ENCODE peak calls at places on chromosomes 1 and 21, in four cellular contexts. Z is CD8-positive, alpha-beta T cell; Q is upper lobe of right lung; U is GM20000. X is an unnamed sample.

GRCh38 chr1:63611231-63611630 is 18.0 kb downstream of the PGM1 start:
- DNase-seq in Z (no peak), Q (no peak), U (no peak), X (no peak)

GRCh38 chr21:26489781-26490180 is 83.3 kb downstream of the CYYR1 start:
- DNase-seq in Z (no peak), Q (no peak), U (no peak), X (no peak)

GRCh38 chr1:18945401-18945849 is 11.1 kb downstream of the IFFO2 start:
- DNase-seq in Z (no peak), Q (no peak), U (no peak), X (no peak)

GRCh38 chr1:47674189-47674588 is 236.3 kb downstream of the FOXD2 start:
- DNase-seq in Z (no peak), Q (no peak), U (no peak), X (no peak)

GRCh38 chr1:152855661-152856060 is 4.1 kb upstream of the LCE7A start:
- DNase-seq in Z (no peak), Q (no peak), U (no peak), X (no peak)

GRCh38 chr1:235503333-235504121 is 725 bp downstream of the B3GALNT2 start:
- DNase-seq in Z (peak), Q (peak), U (peak), X (no peak)

GRCh38 chr1:245420926-245421325 is 266.1 kb downstream of the KIF26B start:
- DNase-seq in Z (no peak), Q (no peak), U (no peak), X (no peak)

GRCh38 chr1:101174722-101175121 is 62.1 kb upstream of the S1PR1 start:
- DNase-seq in Z (no peak), Q (no peak), U (no peak), X (peak)

GRCh38 chr1:12114916-12115315 is 51.8 kb downstream of the TNFRSF8 start:
- DNase-seq in Z (no peak), Q (no peak), U (no peak), X (no peak)

GRCh38 chr1:6086762-6087401 is 41.2 kb downstream of the KCNAB2 start:
- DNase-seq in Z (no peak), Q (no peak), U (no peak), X (no peak)

DNA sequence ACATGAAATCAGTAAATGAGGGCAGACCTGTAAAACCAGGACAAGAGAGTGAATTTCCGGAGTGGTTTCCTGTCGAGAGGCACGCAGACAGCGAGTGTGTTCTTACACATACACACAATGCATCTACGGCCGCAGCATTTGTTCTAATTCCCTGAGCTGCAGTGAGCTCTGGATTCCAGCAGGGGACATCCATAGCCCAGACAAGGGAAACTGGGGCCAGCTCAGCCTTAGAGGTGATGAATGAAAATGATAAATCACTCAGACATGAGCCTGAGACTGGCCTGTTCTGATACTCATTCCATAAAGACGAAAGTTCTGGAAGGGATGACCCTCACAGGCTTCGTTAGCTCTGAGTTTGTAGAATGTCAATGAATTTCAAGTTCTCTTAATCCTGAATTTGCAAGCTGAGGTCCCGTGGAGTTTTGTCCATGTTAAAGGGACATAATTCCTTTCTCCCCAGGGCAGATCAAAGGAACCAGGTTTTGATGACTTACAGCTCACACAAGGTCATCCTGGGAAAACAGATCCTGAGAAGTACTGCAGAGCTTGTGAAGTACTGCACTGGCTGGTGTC is 207.9 kb upstream of the C1orf87 start:
- DNase-seq in Z (no peak), Q (no peak), U (peak), X (peak)
- TF ChIP-seq CTCF in Z (no peak), Q (peak), U (peak), X (peak)

GRCh38 chr1:87904668-87905067 is 576.0 kb downstream of the LMO4 start:
- DNase-seq in Z (no peak), Q (no peak), U (no peak), X (no peak)
- TF ChIP-seq CTCF in Z (no peak), Q (no peak), U (no peak), X (no peak)

DNA sequence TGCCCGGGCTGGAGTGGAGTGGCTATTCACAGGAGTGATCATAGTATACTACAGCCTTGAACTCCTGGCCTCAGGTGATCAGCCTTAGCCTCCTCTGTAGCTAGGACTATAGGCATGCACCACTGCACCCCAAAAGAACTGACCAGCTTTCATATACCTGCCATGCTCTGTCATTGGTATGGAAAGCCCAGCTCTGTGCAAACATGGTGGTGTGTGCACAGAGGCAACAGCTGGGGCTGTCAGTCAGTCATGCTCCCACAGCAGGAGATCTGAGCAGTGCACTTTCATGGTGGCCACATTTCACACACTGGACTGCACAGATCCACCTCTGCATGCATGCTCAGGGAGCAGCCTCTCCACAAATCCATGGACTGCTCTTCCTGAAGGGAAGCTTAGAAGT is 8.8 kb upstream of the JAK1 start:
- DNase-seq in Z (no peak), Q (no peak), U (no peak), X (no peak)
- TF ChIP-seq CTCF in Z (no peak), Q (no peak), U (no peak), X (no peak)

GRCh38 chr1:33342041-33342723 is 21.3 kb upstream of the A3GALT2 start:
- DNase-seq in Z (no peak), Q (no peak), U (no peak), X (peak)
- TF ChIP-seq CTCF in Z (no peak), Q (no peak), U (no peak), X (no peak)

GRCh38 chr21:31145271-31145801 is 107.1 kb upstream of the KRTAP19-8 start:
- DNase-seq in Z (no peak), Q (no peak), U (no peak), X (no peak)

GRCh38 chr21:31141389-31142021 is 103.2 kb upstream of the KRTAP19-8 start:
- DNase-seq in Z (no peak), Q (no peak), U (no peak), X (no peak)

GRCh38 chr21:31140025-31140424 is 101.7 kb upstream of the KRTAP19-8 start:
- DNase-seq in Z (no peak), Q (no peak), U (no peak), X (no peak)

GRCh38 chr21:31143021-31143420 is 104.7 kb upstream of the KRTAP19-8 start:
- DNase-seq in Z (no peak), Q (no peak), U (no peak), X (no peak)

DNA sequence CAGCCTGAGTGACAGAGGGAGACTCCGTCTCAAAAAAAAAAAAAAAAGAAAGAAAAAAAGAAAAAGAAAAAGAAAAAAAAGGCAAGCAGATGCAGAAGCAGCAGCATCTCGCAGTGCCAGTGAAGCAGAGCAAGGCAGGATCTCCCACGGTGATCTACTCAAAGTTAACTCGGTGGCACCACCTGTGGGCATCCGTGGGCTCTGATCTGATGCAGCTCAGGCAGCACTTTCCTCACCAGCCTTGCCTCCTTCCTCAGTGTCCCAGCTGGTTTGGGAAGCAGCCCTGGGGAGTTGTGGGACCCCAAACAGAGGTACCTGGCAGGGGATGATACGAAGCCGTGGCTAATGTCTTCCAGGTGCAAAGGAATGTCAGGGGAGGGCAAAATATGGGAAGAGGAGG is 104.3 kb upstream of the KRTAP19-8 start:
- DNase-seq in Z (peak), Q (no peak), U (no peak), X (no peak)
- TF ChIP-seq CTCF in Z (peak), Q (no peak), U (no peak), X (peak)

GRCh38 chr1:3430820-3431219 is 23.6 kb upstream of the ARHGEF16 start:
- DNase-seq in Z (no peak), Q (no peak), U (no peak), X (no peak)

GRCh38 chr1:3432306-3432705 is 22.2 kb upstream of the ARHGEF16 start:
- DNase-seq in Z (no peak), Q (no peak), U (no peak), X (no peak)

GRCh38 chr1:3430406-3430805 is 24.1 kb upstream of the ARHGEF16 start:
- DNase-seq in Z (no peak), Q (no peak), U (no peak), X (no peak)

GRCh38 chr1:3431686-3432085 is 22.8 kb upstream of the ARHGEF16 start:
- DNase-seq in Z (no peak), Q (no peak), U (no peak), X (no peak)

GRCh38 chr1:3431266-3431665 is 23.2 kb upstream of the ARHGEF16 start:
- DNase-seq in Z (no peak), Q (no peak), U (no peak), X (no peak)
- TF ChIP-seq CTCF in Z (no peak), Q (no peak), U (no peak), X (peak)

GRCh38 chr1:14149431-14149830 is 449.1 kb upstream of the KAZN start:
- DNase-seq in Z (no peak), Q (no peak), U (no peak), X (no peak)
- TF ChIP-seq CTCF in Z (no peak), Q (no peak), U (no peak), X (peak)

DNA sequence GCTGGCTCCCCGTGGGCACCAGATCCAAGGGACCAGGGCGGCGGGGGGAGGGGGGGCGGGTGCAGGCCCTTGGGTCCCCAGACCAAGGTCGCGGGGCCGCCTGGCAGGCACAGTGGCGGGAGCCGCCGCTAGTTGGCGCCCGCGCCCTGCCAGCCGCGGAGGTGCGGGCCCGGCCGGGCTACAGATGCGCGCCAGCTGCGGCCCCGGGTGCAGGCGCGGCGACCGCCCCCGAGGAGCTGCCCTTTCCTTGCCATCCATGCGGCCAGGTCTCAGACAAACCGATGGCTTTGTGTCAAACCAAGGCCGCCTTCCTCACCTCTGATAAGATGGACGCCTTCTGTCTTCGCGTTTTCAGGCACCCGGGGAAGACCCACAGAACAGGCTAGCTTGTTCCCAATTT is 2.2 kb upstream of the RUNX3 start:
- DNase-seq in Z (peak), Q (peak), U (peak), X (no peak)
- TF ChIP-seq CTCF in Z (peak), Q (peak), U (peak), X (peak)

GRCh38 chr1:203338335-203339036 is 12.4 kb downstream of the FMOD start:
- DNase-seq in Z (peak), Q (no peak), U (peak), X (no peak)
- TF ChIP-seq CTCF in Z (peak), Q (peak), U (peak), X (peak)